ENCODE peak calls at places on chromosomes 16 and 17, in four cellular contexts. T, X, Q and A are unnamed samples.

GRCh38 chr17:41547378-41547841 is 19.3 kb upstream of the KRT19 start:
- DNase-seq in T (peak; percentile 32), X (no peak), Q (no peak), A (no peak)

GRCh38 chr17:6677158-6677831 is 25.7 kb downstream of the C17orf100 start:
- DNase-seq in T (peak; percentile 22), X (no peak), Q (no peak), A (no peak)

GRCh38 chr16:21159281-21159951 is 942 bp downstream of the LDAF1 start:
- DNase-seq in T (no peak), X (peak; percentile 28), Q (peak; percentile 39), A (peak; percentile 36)

GRCh38 chr16:10494343-10495030 is 85.9 kb downstream of the EMP2 start:
- DNase-seq in T (no peak), X (no peak), Q (no peak), A (no peak)

GRCh38 chr17:76681222-76682137 is 29.3 kb downstream of the MXRA7 start:
- DNase-seq in T (peak; percentile 85), X (peak; percentile 89), Q (peak; percentile 51), A (peak; percentile 87)

GRCh38 chr16:73240928-73241327 is 193.0 kb upstream of the ZFHX3 start:
- DNase-seq in T (no peak), X (no peak), Q (no peak), A (no peak)

GRCh38 chr17:27419156-27419555 is 37.1 kb upstream of the KSR1 start:
- DNase-seq in T (no peak), X (no peak), Q (no peak), A (no peak)

GRCh38 chr16:11698271-11698689 is 30.0 kb downstream of the SNN start:
- DNase-seq in T (peak; percentile 67), X (no peak), Q (peak; percentile 20), A (no peak)

GRCh38 chr16:85675528-85675927 is 13.2 kb downstream of the GINS2 start:
- DNase-seq in T (peak; percentile 75), X (no peak), Q (no peak), A (no peak)

GRCh38 chr17:68439656-68440290 is 17.5 kb downstream of the WIPI1 start:
- DNase-seq in T (peak; percentile 58), X (no peak), Q (no peak), A (no peak)

DNA sequence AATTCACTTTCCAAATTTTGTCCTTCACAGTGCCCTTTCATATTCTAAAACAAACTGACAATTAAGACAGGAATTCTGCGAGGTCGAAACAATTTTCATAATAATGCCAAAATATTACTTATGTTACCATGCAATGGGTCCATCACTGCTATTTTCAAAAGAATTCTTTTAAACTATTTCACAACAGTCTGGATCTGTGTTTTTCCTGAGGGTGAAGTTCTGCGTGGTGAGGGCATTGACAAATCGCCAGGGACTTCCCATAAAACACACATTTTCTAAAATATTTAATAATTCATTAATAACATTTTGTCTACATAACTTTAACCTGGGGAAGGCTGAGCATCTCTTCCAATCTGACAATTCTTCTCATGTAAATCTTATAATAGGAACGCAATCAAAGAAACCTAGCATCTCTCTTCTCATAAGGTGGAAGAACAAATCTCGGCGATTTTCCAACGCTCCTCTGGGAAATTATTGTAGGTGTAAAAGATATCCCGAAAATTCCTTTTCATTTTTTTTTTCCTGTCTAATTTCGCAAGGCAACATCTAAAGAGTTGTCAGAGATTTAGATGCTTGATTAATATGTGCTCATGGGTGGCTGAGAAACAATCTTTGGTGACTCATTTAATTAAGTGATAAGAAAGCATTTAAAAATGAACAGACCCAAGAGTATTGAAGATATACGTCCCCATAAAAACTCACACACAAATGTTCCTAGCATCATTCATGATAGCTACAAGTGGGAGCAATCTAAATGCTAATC is 41.5 kb downstream of the CALB2 start:
- DNase-seq in T (no peak), X (no peak), Q (no peak), A (no peak)
- TF ChIP-seq CTCF in T (no peak), X (no peak), Q (no peak), A (no peak)

GRCh38 chr16:49953090-49953489 is 71.9 kb upstream of the CNEP1R1 start:
- DNase-seq in T (no peak), X (no peak), Q (no peak), A (no peak)
- TF ChIP-seq CTCF in T (no peak), X (no peak), Q (no peak), A (no peak)

GRCh38 chr16:88387941-88388627 is 5.3 kb downstream of the ZNF469 start:
- DNase-seq in T (no peak), X (no peak), Q (no peak), A (peak; percentile 9)
- TF ChIP-seq CTCF in T (no peak), X (no peak), Q (no peak), A (no peak)

DNA sequence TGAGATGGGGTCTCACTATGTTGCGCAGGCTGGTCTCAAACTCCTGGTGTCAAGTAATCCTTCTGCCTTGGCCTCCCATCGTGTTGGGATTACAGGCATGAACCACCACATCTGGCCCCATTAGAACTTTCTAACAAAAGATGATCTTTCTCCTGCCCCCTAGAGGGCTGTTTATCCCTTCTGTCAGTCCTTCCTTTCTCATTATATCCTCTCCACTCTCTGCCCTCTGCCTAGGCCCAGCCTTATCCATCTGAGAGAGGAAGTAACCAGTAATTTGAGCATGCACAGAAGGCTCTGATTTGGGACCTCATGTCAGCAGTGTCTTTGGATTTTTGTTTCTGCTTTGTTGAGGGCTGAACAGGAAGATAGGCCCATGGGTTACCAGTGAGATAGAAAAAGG is 4.4 kb upstream of the DHX40 start:
- DNase-seq in T (peak; percentile 47), X (peak; percentile 43), Q (no peak), A (no peak)
- TF ChIP-seq CTCF in T (peak; percentile 56), X (peak; percentile 52), Q (no peak), A (no peak)